ENCODE peak calls at places on chromosomes 5 and 9, in ten cellular contexts. G is heart right ventricle, L is progenitor cell of endocrine pancreas, R is OCI-LY7, Q is upper lobe of right lung, F is AG09319, D is spleen, X is GM23338, N is fibroblast of lung, B is Caco-2. I is an unnamed sample.

GRCh38 chr5:125227333-125228075 is 481.1 kb upstream of the ZNF608 start:
- DNase-seq in G (peak), L (no peak), R (peak), Q (no peak), F (no peak), D (no peak), X (peak), N (peak), B (peak), I (no peak)

GRCh38 chr5:62068554-62068953 is 237.5 kb upstream of the KIF2A start:
- DNase-seq in G (no peak), L (no peak), R (no peak), Q (no peak), F (no peak), D (no peak), X (no peak), N (no peak), B (no peak), I (no peak)

GRCh38 chr9:19174127-19174921 is 47.0 kb upstream of the PLIN2 start:
- DNase-seq in G (peak), L (no peak), R (peak), Q (peak), F (peak), D (no peak), X (peak), N (peak), B (peak), I (peak)

GRCh38 chr5:157109744-157110143 is 900 bp upstream of the HAVCR2 start:
- DNase-seq in G (no peak), L (no peak), R (peak), Q (no peak), F (no peak), D (no peak), X (no peak), N (no peak), B (no peak), I (no peak)

GRCh38 chr5:173890195-173890951 is 2.2 kb downstream of the CPEB4 start:
- DNase-seq in G (peak), L (no peak), R (peak), Q (no peak), F (no peak), D (no peak), X (peak), N (no peak), B (no peak), I (no peak)

GRCh38 chr5:155098433-155098832 is 84.9 kb downstream of the KIF4B start:
- DNase-seq in G (no peak), L (no peak), R (no peak), Q (no peak), F (no peak), D (no peak), X (no peak), N (no peak), B (no peak), I (no peak)

GRCh38 chr9:134176599-134176968 is 12.2 kb upstream of the RNU6ATAC start:
- DNase-seq in G (no peak), L (no peak), R (no peak), Q (no peak), F (no peak), D (no peak), X (no peak), N (no peak), B (no peak), I (no peak)

GRCh38 chr5:14048434-14048833 is 94.7 kb upstream of the TRIO start:
- DNase-seq in G (no peak), L (no peak), R (no peak), Q (no peak), F (no peak), D (no peak), X (no peak), N (peak), B (no peak), I (no peak)

GRCh38 chr5:72817076-72817476 is 615 bp downstream of the TNPO1 start:
- DNase-seq in G (peak), L (no peak), R (peak), Q (peak), F (peak), D (no peak), X (peak), N (peak), B (no peak), I (no peak)

GRCh38 chr5:122492675-122493074 is 180.6 kb downstream of the SNCAIP start:
- DNase-seq in G (no peak), L (no peak), R (peak), Q (no peak), F (no peak), D (no peak), X (peak), N (no peak), B (no peak), I (no peak)

GRCh38 chr5:133274597-133274935 is 222.8 kb downstream of the HSPA4 start:
- DNase-seq in G (no peak), L (no peak), R (no peak), Q (no peak), F (no peak), D (no peak), X (no peak), N (no peak), B (peak), I (no peak)

GRCh38 chr9:115604831-115605483 is 487.0 kb upstream of the TNC start:
- DNase-seq in G (peak), L (no peak), R (no peak), Q (no peak), F (peak), D (no peak), X (no peak), N (peak), B (no peak), I (no peak)

GRCh38 chr9:94788706-94789105 is 62.2 kb downstream of the AOPEP start:
- DNase-seq in G (no peak), L (no peak), R (no peak), Q (no peak), F (no peak), D (no peak), X (no peak), N (no peak), B (no peak), I (no peak)

GRCh38 chr5:137610598-137610997 is 111.5 kb upstream of the SPOCK1 start:
- DNase-seq in G (no peak), L (no peak), R (no peak), Q (no peak), F (no peak), D (no peak), X (no peak), N (no peak), B (no peak), I (no peak)

GRCh38 chr5:72556351-72557146 is 49.3 kb upstream of the ZNF366 start:
- DNase-seq in G (peak), L (peak), R (peak), Q (peak), F (peak), D (peak), X (peak), N (peak), B (peak), I (peak)

GRCh38 chr5:124043456-124043855 is 531.5 kb downstream of the CSNK1G3 start:
- DNase-seq in G (no peak), L (no peak), R (peak), Q (no peak), F (no peak), D (no peak), X (peak), N (no peak), B (peak), I (no peak)
- TF ChIP-seq CTCF in G (no peak), L (peak), R (peak), Q (no peak), F (no peak), D (no peak), X (peak), N (no peak), B (peak), I (no peak)

DNA sequence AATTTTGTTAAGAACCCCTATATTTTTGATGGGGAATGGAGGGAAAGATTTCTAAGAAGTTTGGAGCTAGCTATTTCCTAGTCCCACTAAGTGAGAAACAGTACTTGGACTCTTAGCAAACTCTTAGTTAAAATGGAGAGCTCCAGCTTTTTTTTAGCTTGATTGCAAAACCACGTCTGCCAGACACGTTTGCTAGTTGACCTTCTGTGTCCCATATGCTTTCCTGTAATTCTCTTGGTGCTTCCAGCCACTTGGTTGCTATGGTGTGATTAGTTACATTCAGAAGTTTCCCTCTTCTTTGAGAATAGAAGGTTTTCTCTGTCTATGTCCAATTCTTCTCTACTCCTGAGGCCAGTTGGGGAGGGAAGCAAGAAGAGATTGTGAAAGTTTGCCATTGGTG is 417.0 kb upstream of the TLE4 start:
- DNase-seq in G (no peak), L (no peak), R (no peak), Q (no peak), F (no peak), D (no peak), X (no peak), N (no peak), B (no peak), I (no peak)
- TF ChIP-seq CTCF in G (no peak), L (no peak), R (no peak), Q (no peak), F (no peak), D (no peak), X (no peak), N (no peak), B (no peak), I (no peak)

DNA sequence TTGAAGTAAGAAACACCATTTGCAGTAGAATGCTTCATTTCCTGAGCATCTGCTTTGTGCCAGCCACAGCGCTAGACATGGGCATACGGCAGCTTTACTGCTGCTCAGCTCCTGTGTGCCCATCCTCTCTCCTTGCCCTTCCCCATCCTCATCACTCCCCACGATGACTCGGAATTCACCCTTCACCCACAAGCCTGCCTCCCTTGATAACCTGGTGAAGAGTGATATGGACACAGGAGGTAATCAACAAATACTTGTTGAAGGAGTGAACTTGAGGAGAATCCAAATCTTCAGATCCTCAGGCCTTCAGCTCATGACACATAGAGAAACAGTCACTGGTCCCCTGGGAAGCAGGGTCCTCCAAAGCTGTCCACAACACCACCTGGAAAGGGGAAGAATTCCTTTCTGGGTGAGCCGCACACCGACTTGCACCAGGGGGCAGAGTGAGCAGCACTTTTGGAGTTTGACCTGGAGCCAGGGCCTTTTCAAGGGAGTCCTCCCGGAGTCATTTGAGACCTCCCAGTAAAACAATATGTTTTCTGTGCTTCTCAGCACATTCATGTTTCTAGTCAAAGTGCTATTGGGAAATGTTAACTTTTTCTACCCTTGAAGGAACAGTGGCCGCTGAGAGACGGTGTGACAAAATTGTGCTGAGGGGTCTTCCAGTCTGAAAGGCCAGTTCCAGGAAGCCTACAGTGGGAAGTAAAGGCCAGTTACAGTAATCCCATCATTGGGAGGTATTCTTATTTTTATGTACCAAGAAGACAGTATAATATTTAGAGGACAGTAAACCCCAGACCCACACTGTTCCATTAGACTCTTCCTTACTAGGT is 332.3 kb downstream of the CWC27 start:
- DNase-seq in G (peak), L (peak), R (peak), Q (peak), F (peak), D (no peak), X (peak), N (peak), B (peak), I (no peak)
- TF ChIP-seq CTCF in G (peak), L (peak), R (peak), Q (peak), F (peak), D (peak), X (peak), N (peak), B (peak), I (no peak)

DNA sequence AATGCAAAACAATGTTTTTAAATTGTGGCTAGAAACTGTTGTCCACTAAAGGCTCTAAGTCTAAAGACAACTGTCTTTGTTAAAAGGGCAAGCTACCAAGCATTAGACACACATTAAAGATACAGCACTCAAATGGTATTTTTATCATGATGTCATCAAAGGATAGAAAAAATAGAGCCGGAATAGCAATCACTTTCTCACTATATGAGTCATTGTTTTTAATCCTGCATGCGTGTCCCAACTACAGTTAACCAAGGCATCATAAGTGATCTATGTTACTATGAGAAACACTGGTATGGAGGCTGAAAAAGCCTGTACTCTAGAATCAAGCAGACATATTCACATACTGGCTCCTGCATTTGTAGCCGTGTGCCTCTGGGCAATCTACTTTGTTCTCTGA is 1.9 kb upstream of the PJA2 start:
- DNase-seq in G (no peak), L (no peak), R (no peak), Q (no peak), F (peak), D (no peak), X (no peak), N (peak), B (no peak), I (no peak)
- TF ChIP-seq CTCF in G (no peak), L (no peak), R (no peak), Q (no peak), F (no peak), D (no peak), X (no peak), N (no peak), B (no peak), I (no peak)

I was measured in activated B cell treated with CpG ODN at 0.5 μM for 24 hours.